ENCODE peak calls at places on chromosomes 7 and 10, in four cellular contexts. H, T, O and C are unnamed samples.

GRCh38 chr7:74485611-74486010 is 31.9 kb downstream of the GTF2IRD1 start:
- DNase-seq in T (no peak), H (no peak), O (no peak), C (no peak)

GRCh38 chr7:128164061-128164954 is 76.8 kb upstream of the LEP start:
- DNase-seq in T (peak), O (peak), H (no peak), C (no peak)

GRCh38 chr7:108253275-108254044 is 123.3 kb upstream of the LAMB4 start:
- DNase-seq in T (no peak), O (peak), H (no peak), C (no peak)

GRCh38 chr10:105800626-105801025 is 1159.5 kb downstream of the SORCS3 start:
- DNase-seq in O (no peak), T (no peak), H (no peak), C (no peak)

GRCh38 chr7:136870799-136871487 is 2.5 kb downstream of the CHRM2 start:
- DNase-seq in O (no peak), H (peak), T (no peak), C (no peak)

GRCh38 chr7:2523461-2523905 is 3.9 kb downstream of the LFNG start:
- DNase-seq in H (no peak), O (peak), T (no peak), C (no peak)

GRCh38 chr10:52185256-52185655 is 128.8 kb upstream of the DKK1 start:
- DNase-seq in O (no peak), H (no peak), T (no peak), C (no peak)

GRCh38 chr10:132785433-132786278 is at the start of gene NKX6-2:
- DNase-seq in H (peak), T (no peak), O (no peak), C (no peak)

GRCh38 chr10:11086177-11086576 is 68.5 kb downstream of the CELF2 start:
- DNase-seq in H (no peak), O (no peak), T (no peak), C (no peak)

GRCh38 chr7:98180751-98181150 is 30.5 kb upstream of the BHLHA15 start:
- DNase-seq in H (no peak), O (no peak), T (no peak), C (no peak)

GRCh38 chr7:51019231-51019844 is 236.6 kb upstream of the GRB10 start:
- DNase-seq in T (peak), O (no peak), H (no peak), C (no peak)

GRCh38 chr10:85643171-85643838 is 723.3 kb downstream of the GRID1 start:
- DNase-seq in O (peak), H (no peak), T (no peak), C (no peak)